ENCODE peak calls at places on chromosomes 6 and 20, in seven cellular contexts. M is H9, E is IMR-90, N is H1, X is mesenchymal stem cell, B is trophoblast cell, W is neuronal stem cell. I is an unnamed sample.

GRCh38 chr20:1894471-1894950 is 696 bp upstream of the SIRPA start:
- DNase-seq in M (peak), E (peak), N (no peak), X (peak), B (peak), W (peak), I (peak)

GRCh38 chr6:34246563-34247391 is 2.0 kb downstream of the SMIM29 start:
- DNase-seq in M (peak), E (peak), N (no peak), X (peak), B (peak), W (no peak), I (peak)

GRCh38 chr6:139597781-139598368 is 223.4 kb upstream of the CITED2 start:
- DNase-seq in M (no peak), E (peak), N (no peak), X (peak), B (peak), W (no peak), I (no peak)

GRCh38 chr6:34412054-34412453 is 13.8 kb downstream of the RPS10 start:
- DNase-seq in M (no peak), E (no peak), N (no peak), X (no peak), B (no peak), W (no peak), I (no peak)

GRCh38 chr6:124436803-124437202 is 525.4 kb upstream of the RNF217 start:
- DNase-seq in M (no peak), E (no peak), N (no peak), X (no peak), B (no peak), W (no peak), I (no peak)

GRCh38 chr20:11274137-11274536 is 600.3 kb upstream of the JAG1 start:
- DNase-seq in M (no peak), E (peak), N (no peak), X (peak), B (peak), W (peak), I (peak)

GRCh38 chr6:139922236-139922635 is 547.8 kb upstream of the CITED2 start:
- DNase-seq in M (no peak), E (no peak), N (no peak), X (no peak), B (no peak), W (no peak), I (no peak)

GRCh38 chr6:89257346-89257745 is 40.2 kb upstream of the GABRR1 start:
- DNase-seq in M (no peak), E (no peak), N (no peak), X (no peak), B (no peak), W (no peak), I (no peak)

GRCh38 chr6:157764346-157765068 is 58.5 kb upstream of the SNX9 start:
- DNase-seq in M (no peak), E (peak), N (no peak), X (peak), B (peak), W (no peak), I (peak)

GRCh38 chr20:32158943-32159660 is 48.4 kb downstream of the PLAGL2 start:
- DNase-seq in M (no peak), E (no peak), N (no peak), X (no peak), B (no peak), W (no peak), I (no peak)

GRCh38 chr6:11732036-11732545 is 46.5 kb downstream of the ADTRP start:
- DNase-seq in M (no peak), E (peak), N (no peak), X (peak), B (peak), W (no peak), I (no peak)

GRCh38 chr20:33645421-33645820 is 16.7 kb upstream of the C20orf144 start:
- DNase-seq in M (no peak), E (no peak), N (no peak), X (no peak), B (no peak), W (no peak), I (no peak)

GRCh38 chr6:91366781-91367180 is 779.9 kb upstream of the MAP3K7 start:
- DNase-seq in M (no peak), E (no peak), N (no peak), X (no peak), B (peak), W (no peak), I (peak)

DNA sequence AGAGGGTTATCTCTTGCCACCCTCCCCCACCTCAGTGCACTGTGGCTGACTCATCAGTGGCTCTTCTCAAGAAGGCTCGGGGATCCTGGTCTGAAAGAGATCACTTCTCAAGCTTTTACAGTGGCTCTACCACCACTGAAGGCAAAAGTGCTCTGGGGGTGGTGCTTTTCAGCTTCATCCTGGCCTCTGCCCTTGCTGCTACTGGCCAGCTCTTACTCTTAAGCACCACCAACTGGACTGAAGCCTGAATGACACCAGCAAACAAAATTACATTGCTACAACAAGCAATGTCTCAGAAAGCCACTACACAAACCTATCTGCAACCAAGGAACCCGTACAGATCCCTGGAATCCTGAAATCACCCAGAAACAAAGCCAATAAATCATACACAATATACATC is 402.1 kb downstream of the EPHA7 start:
- DNase-seq in M (peak), E (no peak), N (no peak), X (peak), B (no peak), W (no peak), I (peak)
- H2BK120ac ChIP-seq in M (no peak), E (no peak), N (no peak), X (no peak), B (no peak), W (peak), I (no peak)

DNA sequence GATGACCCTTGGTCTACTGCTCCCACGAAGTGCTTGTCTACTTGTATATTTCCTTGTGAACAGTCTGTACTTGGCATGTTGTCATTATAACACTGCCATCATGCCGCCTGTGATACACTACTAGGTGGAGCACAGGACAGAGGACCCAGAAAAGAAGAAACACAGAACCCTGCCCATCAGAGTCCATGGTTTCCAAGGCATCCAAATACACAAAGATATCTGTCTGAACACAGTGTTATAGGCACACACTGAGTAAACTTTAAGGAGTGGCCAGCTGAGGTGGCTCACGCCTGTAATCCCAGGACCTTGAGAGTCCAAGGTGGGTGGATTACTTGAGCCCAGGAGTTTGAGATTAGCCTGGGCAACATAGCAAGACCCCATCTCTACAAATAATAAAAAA is 110.5 kb upstream of the SLC2A12 start:
- DNase-seq in M (no peak), E (no peak), N (no peak), X (no peak), B (no peak), W (no peak), I (no peak)
- H2BK120ac ChIP-seq in M (no peak), E (no peak), N (no peak), X (no peak), B (no peak), W (no peak), I (no peak)

GRCh38 chr20:8209061-8209460 is 77.0 kb downstream of the PLCB1 start:
- DNase-seq in M (no peak), E (no peak), N (no peak), X (peak), B (peak), W (no peak), I (no peak)
- H2BK120ac ChIP-seq in M (no peak), E (no peak), N (no peak), X (no peak), B (no peak), W (no peak), I (no peak)

GRCh38 chr20:60482201-60482600 is 524.0 kb downstream of the CDH26 start:
- DNase-seq in M (no peak), E (no peak), N (no peak), X (no peak), B (no peak), W (no peak), I (no peak)
- H2BK120ac ChIP-seq in M (no peak), E (no peak), N (no peak), X (no peak), B (no peak), W (no peak), I (no peak)

GRCh38 chr6:101762851-101763250 is 369.3 kb downstream of the GRIK2 start:
- DNase-seq in M (no peak), E (no peak), N (no peak), X (no peak), B (peak), W (no peak), I (no peak)
- H2BK120ac ChIP-seq in M (no peak), E (peak), N (no peak), X (no peak), B (no peak), W (no peak), I (no peak)

GRCh38 chr20:45064812-45065211 is 36.1 kb downstream of the KCNS1 start:
- DNase-seq in M (no peak), E (no peak), N (no peak), X (no peak), B (no peak), W (no peak), I (no peak)

GRCh38 chr20:45067558-45067957 is 33.4 kb downstream of the KCNS1 start:
- DNase-seq in M (no peak), E (no peak), N (no peak), X (peak), B (peak), W (no peak), I (no peak)

GRCh38 chr20:45066372-45066771 is 34.6 kb downstream of the KCNS1 start:
- DNase-seq in M (no peak), E (peak), N (no peak), X (peak), B (peak), W (no peak), I (no peak)

GRCh38 chr20:45069261-45069660 is 31.7 kb downstream of the KCNS1 start:
- DNase-seq in M (no peak), E (no peak), N (no peak), X (peak), B (no peak), W (no peak), I (no peak)

DNA sequence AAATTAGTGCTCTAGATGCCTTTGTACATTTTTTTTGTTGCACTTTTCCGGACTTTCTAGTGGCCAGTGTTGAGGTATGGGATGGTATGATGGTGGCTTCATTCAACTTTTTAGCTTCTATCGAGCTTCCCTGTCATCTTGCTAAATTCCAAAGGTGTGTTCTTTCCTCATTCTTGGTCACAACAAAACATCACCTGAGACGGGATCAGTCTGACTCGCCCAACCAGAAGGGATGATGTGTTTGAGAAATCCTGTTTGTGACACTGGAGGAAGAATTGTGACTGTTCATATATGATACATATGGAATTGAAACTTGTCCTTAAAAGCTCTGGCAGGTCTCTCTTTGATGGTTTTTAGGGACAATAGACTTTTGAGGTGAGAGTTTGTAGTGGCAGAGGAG is 33.8 kb downstream of the KCNS1 start:
- DNase-seq in M (no peak), E (no peak), N (no peak), X (no peak), B (peak), W (no peak), I (no peak)
- H2BK120ac ChIP-seq in M (no peak), E (no peak), N (no peak), X (no peak), B (peak), W (no peak), I (no peak)

I was measured in mesendoderm.